ENCODE peak calls at places on chromosomes 7 and 10, in seven cellular contexts. W, I, P, J, F, C and X are unnamed samples.
A peak's percentile ranks its signal among the peaks of the same experiment; 100 is the strongest.

GRCh38 chr10:117792214-117792613 is 249.7 kb downstream of the EMX2 start:
- DNase-seq in I (no peak), P (no peak), F (no peak), C (no peak), W (no peak), J (no peak), X (no peak)

GRCh38 chr7:128004623-128005022 is 26.6 kb downstream of the LRRC4 start:
- DNase-seq in F (no peak), I (no peak), W (no peak), P (no peak), J (no peak), C (no peak), X (no peak)

GRCh38 chr7:150370612-150371071 is 2.0 kb downstream of the REPIN1 start:
- DNase-seq in W (no peak), J (no peak), F (no peak), C (no peak), P (no peak), I (no peak), X (no peak)

GRCh38 chr10:102243304-102243703 is 2.0 kb upstream of the PITX3 start:
- DNase-seq in F (no peak), P (no peak), C (no peak), I (no peak), J (no peak), W (no peak), X (peak; percentile 24)

GRCh38 chr7:95718556-95719410 is 53.6 kb upstream of the DYNC1I1 start:
- DNase-seq in J (no peak), I (peak; percentile 15), W (no peak), C (no peak), F (peak; percentile 3), P (peak; percentile 51), X (peak; percentile 11)

GRCh38 chr7:157428554-157428945 is 91.7 kb downstream of the DNAJB6 start:
- DNase-seq in I (no peak), W (no peak), P (no peak), C (peak; percentile 12), F (no peak), J (no peak), X (no peak)

GRCh38 chr10:34701194-34701593 is 113.9 kb downstream of the PARD3 start:
- DNase-seq in F (no peak), P (no peak), C (no peak), W (no peak), I (no peak), J (no peak), X (no peak)

GRCh38 chr10:88089498-88089897 is 226.1 kb downstream of the PTEN start:
- DNase-seq in P (peak; percentile 90), J (no peak), W (no peak), C (peak; percentile 37), I (no peak), F (no peak), X (no peak)

GRCh38 chr10:77846718-77847311 is 79.7 kb downstream of the DLG5 start:
- DNase-seq in F (no peak), P (peak; percentile 34), W (peak; percentile 70), J (peak; percentile 87), C (peak; percentile 74), I (peak; percentile 84), X (peak; percentile 25)

GRCh38 chr7:158602905-158603772 is 15.5 kb upstream of the PTPRN2 start:
- DNase-seq in J (no peak), P (no peak), C (no peak), F (peak; percentile 24), W (no peak), I (no peak), X (no peak)

GRCh38 chr10:5038703-5039102 is 35.0 kb upstream of the AKR1C2 start:
- DNase-seq in I (no peak), C (no peak), P (no peak), F (no peak), J (no peak), W (no peak), X (no peak)

GRCh38 chr10:122503004-122503403 is 41.7 kb downstream of the HTRA1 start:
- DNase-seq in I (no peak), P (no peak), F (no peak), W (no peak), J (no peak), C (no peak), X (no peak)

GRCh38 chr10:31318382-31318853 is 598 bp upstream of the ZEB1 start:
- DNase-seq in J (peak; percentile 49), W (peak; percentile 73), F (no peak), I (peak; percentile 16), P (peak; percentile 24), C (peak; percentile 69), X (peak; percentile 73)

GRCh38 chr10:124436191-124436638 is 13.6 kb downstream of the NKX1-2 start:
- DNase-seq in C (no peak), J (no peak), P (no peak), F (no peak), I (no peak), W (no peak), X (peak; percentile 42)

GRCh38 chr7:431658-432111 is 88.0 kb downstream of the PDGFA start:
- DNase-seq in F (no peak), W (no peak), J (no peak), P (no peak), C (no peak), I (no peak), X (no peak)

GRCh38 chr10:8282340-8282739 is 227.9 kb downstream of the GATA3 start:
- DNase-seq in I (no peak), C (no peak), J (no peak), W (no peak), F (no peak), P (no peak), X (no peak)

GRCh38 chr7:106070201-106070551 is 41.9 kb downstream of the SYPL1 start:
- DNase-seq in I (no peak), P (peak; percentile 68), J (no peak), C (peak; percentile 54), F (no peak), W (no peak), X (no peak)

GRCh38 chr7:12683678-12684077 is 3.8 kb upstream of the ARL4A start:
- DNase-seq in C (no peak), J (no peak), F (no peak), I (no peak), W (no peak), P (peak; percentile 44), X (no peak)

GRCh38 chr7:44072364-44073231 is 7.2 kb upstream of the PGAM2 start:
- DNase-seq in F (peak; percentile 55), I (peak; percentile 73), P (peak; percentile 38), W (peak; percentile 44), J (peak; percentile 63), C (peak; percentile 90), X (peak; percentile 57)

GRCh38 chr7:30036220-30036619 is 8.0 kb downstream of the PLEKHA8 start:
- DNase-seq in P (no peak), J (no peak), W (no peak), I (no peak), C (no peak), F (no peak), X (no peak)

GRCh38 chr7:158256091-158256816 is 331.4 kb downstream of the PTPRN2 start:
- DNase-seq in W (no peak), P (no peak), C (no peak), I (no peak), F (no peak), J (no peak), X (no peak)

GRCh38 chr7:114026486-114027089 is 107.8 kb upstream of the PPP1R3A start:
- DNase-seq in J (peak; percentile 43), C (no peak), F (no peak), P (peak; percentile 74), W (peak; percentile 4), I (peak; percentile 33), X (peak; percentile 77)

GRCh38 chr7:75814407-75814947 is 871 bp upstream of the CCL24 start:
- DNase-seq in W (no peak), I (no peak), P (no peak), F (no peak), J (no peak), C (no peak), X (no peak)

GRCh38 chr7:50335795-50336754 is 31.6 kb downstream of the IKZF1 start:
- DNase-seq in P (no peak), C (no peak), I (no peak), J (no peak), F (no peak), W (no peak), X (peak; percentile 81)

GRCh38 chr7:30799206-30799975 is 28.2 kb downstream of the MINDY4 start:
- DNase-seq in I (no peak), J (no peak), W (peak; percentile 70), C (peak; percentile 71), P (no peak), F (peak; percentile 66), X (peak; percentile 64)

GRCh38 chr7:5657901-5658300 is 123.6 kb downstream of the RNF216 start:
- DNase-seq in F (no peak), I (no peak), J (no peak), P (no peak), W (no peak), C (no peak), X (no peak)

GRCh38 chr7:50653997-50654425 is 88.8 kb upstream of the DDC start:
- DNase-seq in C (peak; percentile 77), I (no peak), J (no peak), P (no peak), F (no peak), W (no peak), X (no peak)

GRCh38 chr10:126468876-126469643 is 80.8 kb upstream of the ADAM12 start:
- DNase-seq in F (no peak), J (no peak), P (no peak), I (no peak), W (no peak), C (no peak), X (no peak)

GRCh38 chr10:64813391-64813790 is 1292.2 kb downstream of the REEP3 start:
- DNase-seq in I (no peak), J (no peak), C (no peak), P (no peak), F (peak; percentile 15), W (no peak), X (no peak)

GRCh38 chr10:91034494-91035157 is 113.7 kb upstream of the ANKRD1 start:
- DNase-seq in C (peak; percentile 81), I (peak; percentile 21), J (no peak), F (no peak), P (peak; percentile 65), W (no peak), X (peak; percentile 72)

GRCh38 chr10:96369890-96370574 is 11.2 kb upstream of the OPALIN start:
- DNase-seq in C (no peak), P (no peak), J (no peak), F (no peak), I (peak; percentile 24), W (no peak), X (no peak)

GRCh38 chr7:108684629-108685028 is 115.0 kb downstream of the DNAJB9 start:
- DNase-seq in F (no peak), I (no peak), C (no peak), P (no peak), J (no peak), W (no peak), X (no peak)

GRCh38 chr10:131750973-131751826 is 149.6 kb upstream of the PPP2R2D start:
- DNase-seq in J (no peak), P (no peak), C (no peak), I (no peak), F (no peak), W (no peak), X (no peak)

GRCh38 chr10:14667748-14668147 is 106.9 kb downstream of the FAM107B start:
- DNase-seq in I (no peak), F (no peak), C (no peak), J (no peak), P (no peak), W (no peak), X (no peak)